ENCODE peak calls at places on chromosomes 11 and 22, in eight cellular contexts. One of them, this sample, is unnamed.

GRCh38 chr11:40104941-40105550 is 1354.4 kb downstream of the LRRC4C start:
- DNase-seq in left ventricle myocardium inferior: no peak
- DNase-seq in head of caudate nucleus: no peak
- DNase-seq in fibroblast of villous mesenchyme: no peak
- DNase-seq in GM13976: no peak
- DNase-seq in dermis blood vessel endothelial cell: no peak
- DNase-seq in A549: no peak
- DNase-seq in GM12891: no peak
- DNase-seq in this sample: no peak

GRCh38 chr22:17057959-17058814 is 26.6 kb upstream of the IL17RA start:
- DNase-seq in dermis blood vessel endothelial cell: peak; percentile 89
- DNase-seq in fibroblast of villous mesenchyme: peak; percentile 68
- DNase-seq in GM13976: peak; percentile 76
- DNase-seq in head of caudate nucleus: peak; percentile 80
- DNase-seq in left ventricle myocardium inferior: no peak
- DNase-seq in GM12891: peak; percentile 42
- DNase-seq in A549: peak; percentile 68
- DNase-seq in this sample: peak; percentile 74

GRCh38 chr11:102263604-102264003 is 53.7 kb upstream of the BIRC3 start:
- DNase-seq in head of caudate nucleus: no peak
- DNase-seq in A549: no peak
- DNase-seq in GM13976: no peak
- DNase-seq in left ventricle myocardium inferior: no peak
- DNase-seq in dermis blood vessel endothelial cell: no peak
- DNase-seq in fibroblast of villous mesenchyme: no peak
- DNase-seq in GM12891: no peak
- DNase-seq in this sample: no peak

GRCh38 chr11:94500181-94500580 is 6.4 kb downstream of the ANKRD49 start:
- DNase-seq in GM12891: no peak
- DNase-seq in A549: no peak
- DNase-seq in head of caudate nucleus: no peak
- DNase-seq in fibroblast of villous mesenchyme: no peak
- DNase-seq in dermis blood vessel endothelial cell: no peak
- DNase-seq in left ventricle myocardium inferior: no peak
- DNase-seq in GM13976: no peak
- DNase-seq in this sample: no peak

GRCh38 chr11:65891180-65892136 is 985 bp downstream of the CCDC85B start:
- DNase-seq in fibroblast of villous mesenchyme: no peak
- DNase-seq in head of caudate nucleus: peak; percentile 44
- DNase-seq in GM13976: no peak
- DNase-seq in dermis blood vessel endothelial cell: peak; percentile 96
- DNase-seq in GM12891: no peak
- DNase-seq in A549: peak; percentile 52
- DNase-seq in left ventricle myocardium inferior: peak; percentile 64
- DNase-seq in this sample: no peak

GRCh38 chr22:44358723-44359440 is 46.1 kb upstream of the SHISAL1 start:
- DNase-seq in GM13976: no peak
- DNase-seq in GM12891: no peak
- DNase-seq in A549: no peak
- DNase-seq in left ventricle myocardium inferior: peak; percentile 11
- DNase-seq in head of caudate nucleus: no peak
- DNase-seq in fibroblast of villous mesenchyme: no peak
- DNase-seq in dermis blood vessel endothelial cell: no peak
- DNase-seq in this sample: no peak

GRCh38 chr11:120013325-120014250 is 124.3 kb downstream of the TRIM29 start:
- DNase-seq in GM12891: peak; percentile 49
- DNase-seq in left ventricle myocardium inferior: peak; percentile 44
- DNase-seq in dermis blood vessel endothelial cell: peak; percentile 56
- DNase-seq in head of caudate nucleus: peak; percentile 80
- DNase-seq in A549: peak; percentile 35
- DNase-seq in GM13976: peak; percentile 82
- DNase-seq in fibroblast of villous mesenchyme: peak; percentile 33
- DNase-seq in this sample: peak; percentile 84

GRCh38 chr11:72446929-72447753 is 12.8 kb upstream of the CLPB start:
- DNase-seq in A549: peak; percentile 76
- DNase-seq in head of caudate nucleus: no peak
- DNase-seq in fibroblast of villous mesenchyme: peak; percentile 65
- DNase-seq in GM12891: no peak
- DNase-seq in dermis blood vessel endothelial cell: peak; percentile 76
- DNase-seq in GM13976: peak; percentile 67
- DNase-seq in left ventricle myocardium inferior: no peak
- DNase-seq in this sample: peak; percentile 43

GRCh38 chr11:127919206-127920000 is 668.0 kb downstream of the ETS1 start:
- DNase-seq in GM13976: no peak
- DNase-seq in A549: no peak
- DNase-seq in dermis blood vessel endothelial cell: peak; percentile 4
- DNase-seq in head of caudate nucleus: no peak
- DNase-seq in left ventricle myocardium inferior: no peak
- DNase-seq in GM12891: no peak
- DNase-seq in fibroblast of villous mesenchyme: peak; percentile 61
- DNase-seq in this sample: no peak

GRCh38 chr11:21142007-21142406 is 472.6 kb downstream of the NELL1 start:
- DNase-seq in GM12891: no peak
- DNase-seq in A549: peak; percentile 4
- DNase-seq in GM13976: no peak
- DNase-seq in head of caudate nucleus: no peak
- DNase-seq in fibroblast of villous mesenchyme: no peak
- DNase-seq in dermis blood vessel endothelial cell: no peak
- DNase-seq in left ventricle myocardium inferior: no peak
- DNase-seq in this sample: no peak

GRCh38 chr11:35138949-35139881 is at the start of gene CD44:
- DNase-seq in head of caudate nucleus: no peak
- DNase-seq in left ventricle myocardium inferior: peak; percentile 66
- DNase-seq in fibroblast of villous mesenchyme: peak; percentile 85
- DNase-seq in GM13976: peak; percentile 79
- DNase-seq in dermis blood vessel endothelial cell: peak; percentile 50
- DNase-seq in A549: peak; percentile 80
- DNase-seq in GM12891: peak; percentile 67
- DNase-seq in this sample: peak; percentile 35

GRCh38 chr22:28373841-28374240 is 305.8 kb downstream of the TTC28 start:
- DNase-seq in GM12891: no peak
- DNase-seq in dermis blood vessel endothelial cell: peak; percentile 27
- DNase-seq in GM13976: no peak
- DNase-seq in left ventricle myocardium inferior: no peak
- DNase-seq in head of caudate nucleus: no peak
- DNase-seq in fibroblast of villous mesenchyme: peak; percentile 12
- DNase-seq in A549: no peak
- DNase-seq in this sample: no peak

GRCh38 chr22:45218974-45219373 is 21.7 kb downstream of the KIAA0930 start:
- DNase-seq in A549: no peak
- DNase-seq in fibroblast of villous mesenchyme: no peak
- DNase-seq in GM12891: peak; percentile 59
- DNase-seq in left ventricle myocardium inferior: no peak
- DNase-seq in dermis blood vessel endothelial cell: peak; percentile 47
- DNase-seq in head of caudate nucleus: peak; percentile 58
- DNase-seq in GM13976: peak; percentile 82
- DNase-seq in this sample: no peak

GRCh38 chr22:30104501-30105156 is 24.4 kb downstream of the HORMAD2 start:
- DNase-seq in A549: no peak
- DNase-seq in GM13976: no peak
- DNase-seq in GM12891: no peak
- DNase-seq in dermis blood vessel endothelial cell: no peak
- DNase-seq in head of caudate nucleus: no peak
- DNase-seq in fibroblast of villous mesenchyme: no peak
- DNase-seq in left ventricle myocardium inferior: no peak
- DNase-seq in this sample: no peak

GRCh38 chr11:76560219-76560618 is 110.3 kb downstream of the LRRC32 start:
- DNase-seq in GM13976: no peak
- DNase-seq in A549: no peak
- DNase-seq in fibroblast of villous mesenchyme: no peak
- DNase-seq in GM12891: no peak
- DNase-seq in dermis blood vessel endothelial cell: peak; percentile 69
- DNase-seq in head of caudate nucleus: no peak
- DNase-seq in left ventricle myocardium inferior: no peak
- DNase-seq in this sample: no peak

GRCh38 chr11:92269021-92269420 is 44.4 kb downstream of the FAT3 start:
- DNase-seq in GM12891: no peak
- DNase-seq in head of caudate nucleus: no peak
- DNase-seq in A549: peak; percentile 77
- DNase-seq in fibroblast of villous mesenchyme: peak; percentile 23
- DNase-seq in left ventricle myocardium inferior: no peak
- DNase-seq in dermis blood vessel endothelial cell: peak; percentile 44
- DNase-seq in GM13976: no peak
- DNase-seq in this sample: no peak

GRCh38 chr22:19527861-19528417 is 3.7 kb upstream of the CLDN5 start:
- DNase-seq in dermis blood vessel endothelial cell: no peak
- DNase-seq in fibroblast of villous mesenchyme: peak; percentile 10
- DNase-seq in left ventricle myocardium inferior: no peak
- DNase-seq in GM13976: no peak
- DNase-seq in GM12891: no peak
- DNase-seq in A549: no peak
- DNase-seq in head of caudate nucleus: no peak
- DNase-seq in this sample: no peak

GRCh38 chr11:31818874-31819331 is 7.8 kb upstream of the PAX6 start:
- DNase-seq in GM12891: no peak
- DNase-seq in A549: no peak
- DNase-seq in fibroblast of villous mesenchyme: no peak
- DNase-seq in head of caudate nucleus: no peak
- DNase-seq in left ventricle myocardium inferior: no peak
- DNase-seq in GM13976: peak; percentile 25
- DNase-seq in dermis blood vessel endothelial cell: no peak
- DNase-seq in this sample: no peak

GRCh38 chr11:43916621-43917020 is 25.8 kb upstream of the C11orf96 start:
- DNase-seq in dermis blood vessel endothelial cell: no peak
- DNase-seq in left ventricle myocardium inferior: no peak
- DNase-seq in GM13976: no peak
- DNase-seq in fibroblast of villous mesenchyme: peak; percentile 39
- DNase-seq in A549: no peak
- DNase-seq in head of caudate nucleus: no peak
- DNase-seq in GM12891: no peak
- DNase-seq in this sample: no peak

GRCh38 chr11:36453678-36454077 is 56.4 kb downstream of the TRAF6 start:
- DNase-seq in dermis blood vessel endothelial cell: no peak
- DNase-seq in GM12891: no peak
- DNase-seq in A549: peak; percentile 31
- DNase-seq in head of caudate nucleus: no peak
- DNase-seq in fibroblast of villous mesenchyme: no peak
- DNase-seq in GM13976: no peak
- DNase-seq in left ventricle myocardium inferior: no peak
- DNase-seq in this sample: no peak

GRCh38 chr22:33476716-33477115 is 418.5 kb upstream of the SYN3 start:
- DNase-seq in A549: peak; percentile 15
- DNase-seq in GM12891: no peak
- DNase-seq in left ventricle myocardium inferior: no peak
- DNase-seq in fibroblast of villous mesenchyme: no peak
- DNase-seq in head of caudate nucleus: no peak
- DNase-seq in dermis blood vessel endothelial cell: no peak
- DNase-seq in GM13976: no peak
- DNase-seq in this sample: no peak

This sample was measured in globus pallidus.